ENCODE peak calls at places on chromosomes 13 and 19, in five cellular contexts. One of them, this sample, is unnamed.
A peak's percentile ranks its signal among the peaks of the same experiment; 100 is the strongest.

GRCh38 chr19:19034204-19034624 is 811 bp downstream of the ARMC6 start:
- DNase-seq in amniotic stem cell: peak; percentile 15
- DNase-seq in ACHN: peak; percentile 82
- DNase-seq in stomach: peak; percentile 49
- DNase-seq in NCI-H146: peak; percentile 82
- DNase-seq in this sample: no peak

GRCh38 chr13:41562541-41563178 is 105.3 kb downstream of the RGCC start:
- DNase-seq in amniotic stem cell: no peak
- DNase-seq in ACHN: no peak
- DNase-seq in stomach: no peak
- DNase-seq in NCI-H146: no peak
- DNase-seq in this sample: no peak

GRCh38 chr19:2111886-2112285 is 15.2 kb downstream of the IZUMO4 start:
- DNase-seq in amniotic stem cell: no peak
- DNase-seq in ACHN: no peak
- DNase-seq in stomach: no peak
- DNase-seq in NCI-H146: no peak
- DNase-seq in this sample: no peak

GRCh38 chr19:32814046-32814445 is 55.5 kb downstream of the SLC7A9 start:
- DNase-seq in amniotic stem cell: no peak
- DNase-seq in ACHN: no peak
- DNase-seq in stomach: no peak
- DNase-seq in NCI-H146: no peak
- DNase-seq in this sample: no peak

GRCh38 chr19:12806242-12807131 is at the start of gene RNASEH2A:
- DNase-seq in amniotic stem cell: peak; percentile 58
- DNase-seq in ACHN: peak; percentile 90
- DNase-seq in stomach: peak; percentile 93
- DNase-seq in NCI-H146: peak; percentile 96
- DNase-seq in this sample: peak; percentile 65

GRCh38 chr13:40255551-40255950 is 410.9 kb downstream of the FOXO1 start:
- DNase-seq in amniotic stem cell: no peak
- DNase-seq in ACHN: no peak
- DNase-seq in stomach: no peak
- DNase-seq in NCI-H146: no peak
- DNase-seq in this sample: no peak

GRCh38 chr19:38155453-38155852 is 68.6 kb downstream of the DPF1 start:
- DNase-seq in amniotic stem cell: no peak
- DNase-seq in ACHN: no peak
- DNase-seq in stomach: no peak
- DNase-seq in NCI-H146: no peak
- DNase-seq in this sample: no peak

GRCh38 chr19:10183926-10184325 is 10.8 kb downstream of the DNMT1 start:
- DNase-seq in amniotic stem cell: no peak
- DNase-seq in ACHN: no peak
- DNase-seq in stomach: no peak
- DNase-seq in NCI-H146: no peak
- DNase-seq in this sample: no peak

GRCh38 chr13:113488283-113488682 is 2.2 kb downstream of the DCUN1D2 start:
- DNase-seq in amniotic stem cell: no peak
- DNase-seq in ACHN: no peak
- DNase-seq in stomach: no peak
- DNase-seq in NCI-H146: no peak
- DNase-seq in this sample: no peak

GRCh38 chr13:73421310-73421912 is 362.6 kb downstream of the KLF5 start:
- DNase-seq in amniotic stem cell: no peak
- DNase-seq in ACHN: no peak
- DNase-seq in stomach: peak; percentile 88
- DNase-seq in NCI-H146: no peak
- DNase-seq in this sample: peak; percentile 74

GRCh38 chr13:113390874-113391497 is 27.1 kb upstream of the GRTP1 start:
- DNase-seq in amniotic stem cell: no peak
- DNase-seq in ACHN: no peak
- DNase-seq in stomach: no peak
- DNase-seq in NCI-H146: no peak
- DNase-seq in this sample: no peak

GRCh38 chr19:48254529-48254970 is 1.2 kb downstream of the CARD8 start:
- DNase-seq in amniotic stem cell: no peak
- DNase-seq in ACHN: no peak
- DNase-seq in stomach: no peak
- DNase-seq in NCI-H146: no peak
- DNase-seq in this sample: no peak

GRCh38 chr13:113651511-113652403 is 6.2 kb downstream of the ATP4B start:
- DNase-seq in amniotic stem cell: no peak
- DNase-seq in ACHN: no peak
- DNase-seq in stomach: peak; percentile 24
- DNase-seq in NCI-H146: no peak
- DNase-seq in this sample: no peak

GRCh38 chr13:36997716-36998427 is 1.3 kb downstream of the ALG5 start:
- DNase-seq in amniotic stem cell: no peak
- DNase-seq in ACHN: no peak
- DNase-seq in stomach: no peak
- DNase-seq in NCI-H146: no peak
- DNase-seq in this sample: no peak

GRCh38 chr13:77136902-77137420 is 110.0 kb upstream of the FBXL3 start:
- DNase-seq in amniotic stem cell: no peak
- DNase-seq in ACHN: no peak
- DNase-seq in stomach: no peak
- DNase-seq in NCI-H146: no peak
- DNase-seq in this sample: peak; percentile 23

GRCh38 chr13:32426191-32426980 is 1.5 kb downstream of the N4BP2L1 start:
- DNase-seq in amniotic stem cell: no peak
- DNase-seq in ACHN: peak; percentile 69
- DNase-seq in stomach: no peak
- DNase-seq in NCI-H146: no peak
- DNase-seq in this sample: no peak

GRCh38 chr13:32837307-32837972 is 178.8 kb upstream of the KL start:
- DNase-seq in amniotic stem cell: no peak
- DNase-seq in ACHN: no peak
- DNase-seq in stomach: no peak
- DNase-seq in NCI-H146: peak; percentile 74
- DNase-seq in this sample: no peak

GRCh38 chr13:106599875-106600797 is 32.2 kb upstream of the ARGLU1 start:
- DNase-seq in amniotic stem cell: no peak
- DNase-seq in ACHN: no peak
- DNase-seq in stomach: no peak
- DNase-seq in NCI-H146: no peak
- DNase-seq in this sample: no peak

GRCh38 chr13:32585625-32586021 is 629 bp upstream of the PDS5B start:
- DNase-seq in amniotic stem cell: no peak
- DNase-seq in ACHN: no peak
- DNase-seq in stomach: no peak
- DNase-seq in NCI-H146: peak; percentile 27
- DNase-seq in this sample: no peak

GRCh38 chr13:110628477-110628793 is 13.1 kb downstream of the NAXD start:
- DNase-seq in amniotic stem cell: no peak
- DNase-seq in ACHN: no peak
- DNase-seq in stomach: no peak
- DNase-seq in NCI-H146: no peak
- DNase-seq in this sample: no peak

GRCh38 chr19:16021796-16022195 is 54.5 kb upstream of the TPM4 start:
- DNase-seq in amniotic stem cell: no peak
- DNase-seq in ACHN: no peak
- DNase-seq in stomach: no peak
- DNase-seq in NCI-H146: no peak
- DNase-seq in this sample: no peak

GRCh38 chr19:18282021-18282787 is 782 bp upstream of the JUND start:
- DNase-seq in amniotic stem cell: peak; percentile 77
- DNase-seq in ACHN: peak; percentile 48
- DNase-seq in stomach: no peak
- DNase-seq in NCI-H146: no peak
- DNase-seq in this sample: no peak

GRCh38 chr19:33156354-33156753 is 24.4 kb downstream of the WDR88 start:
- DNase-seq in amniotic stem cell: no peak
- DNase-seq in ACHN: no peak
- DNase-seq in stomach: no peak
- DNase-seq in NCI-H146: no peak
- DNase-seq in this sample: no peak

GRCh38 chr19:39917561-39918182 is 16.8 kb downstream of the FCGBP start:
- DNase-seq in amniotic stem cell: no peak
- DNase-seq in ACHN: no peak
- DNase-seq in stomach: peak; percentile 13
- DNase-seq in NCI-H146: no peak
- DNase-seq in this sample: no peak

GRCh38 chr19:32543107-32543900 is 37.7 kb upstream of the PDCD5 start:
- DNase-seq in amniotic stem cell: no peak
- DNase-seq in ACHN: no peak
- DNase-seq in stomach: no peak
- DNase-seq in NCI-H146: no peak
- DNase-seq in this sample: no peak

GRCh38 chr19:23996549-23996948 is 81.9 kb downstream of the ZNF726 start:
- DNase-seq in amniotic stem cell: no peak
- DNase-seq in ACHN: peak; percentile 32
- DNase-seq in stomach: no peak
- DNase-seq in NCI-H146: no peak
- DNase-seq in this sample: no peak

GRCh38 chr19:40133491-40133890 is 42.7 kb upstream of the ZNF780A start:
- DNase-seq in amniotic stem cell: no peak
- DNase-seq in ACHN: no peak
- DNase-seq in stomach: no peak
- DNase-seq in NCI-H146: no peak
- DNase-seq in this sample: no peak

GRCh38 chr13:21061077-21061945 is at the start of gene LATS2:
- DNase-seq in amniotic stem cell: peak; percentile 85
- DNase-seq in ACHN: peak; percentile 93
- DNase-seq in stomach: peak; percentile 97
- DNase-seq in NCI-H146: peak; percentile 38
- DNase-seq in this sample: peak; percentile 67

GRCh38 chr13:39784347-39784746 is 128.9 kb downstream of the COG6 start:
- DNase-seq in amniotic stem cell: no peak
- DNase-seq in ACHN: no peak
- DNase-seq in stomach: no peak
- DNase-seq in NCI-H146: no peak
- DNase-seq in this sample: no peak

GRCh38 chr19:3982701-3983541 is 2.3 kb downstream of the EEF2 start:
- DNase-seq in amniotic stem cell: peak; percentile 31
- DNase-seq in ACHN: no peak
- DNase-seq in stomach: no peak
- DNase-seq in NCI-H146: no peak
- DNase-seq in this sample: no peak

GRCh38 chr19:10566658-10567410 is 1.0 kb upstream of the KRI1 start:
- DNase-seq in amniotic stem cell: no peak
- DNase-seq in ACHN: no peak
- DNase-seq in stomach: no peak
- DNase-seq in NCI-H146: no peak
- DNase-seq in this sample: no peak

GRCh38 chr19:8329993-8330392 is 8.7 kb downstream of the RPS28 start:
- DNase-seq in amniotic stem cell: no peak
- DNase-seq in ACHN: no peak
- DNase-seq in stomach: no peak
- DNase-seq in NCI-H146: no peak
- DNase-seq in this sample: no peak

GRCh38 chr13:90197722-90198121 is 1149.8 kb upstream of the MIR17HG start:
- DNase-seq in amniotic stem cell: no peak
- DNase-seq in ACHN: no peak
- DNase-seq in stomach: no peak
- DNase-seq in NCI-H146: no peak
- DNase-seq in this sample: no peak

GRCh38 chr13:31044658-31045620 is 112.5 kb downstream of the TEX26 start:
- DNase-seq in amniotic stem cell: no peak
- DNase-seq in ACHN: peak; percentile 10
- DNase-seq in stomach: no peak
- DNase-seq in NCI-H146: no peak
- DNase-seq in this sample: no peak

GRCh38 chr19:49684983-49685553 is 4.3 kb upstream of the ADM5 start:
- DNase-seq in amniotic stem cell: no peak
- DNase-seq in ACHN: no peak
- DNase-seq in stomach: no peak
- DNase-seq in NCI-H146: no peak
- DNase-seq in this sample: no peak

GRCh38 chr13:95624020-95624419 is 20.5 kb downstream of the DZIP1 start:
- DNase-seq in amniotic stem cell: no peak
- DNase-seq in ACHN: peak; percentile 50
- DNase-seq in stomach: no peak
- DNase-seq in NCI-H146: peak; percentile 62
- DNase-seq in this sample: no peak